ENCODE peak calls at places on chromosome 10, in four cellular contexts. X is Caki2, N is nucleus accumbens, Y is activated T-cell treated with anti-CD3 and anti-CD28 coated beads for 48 hours. H is an unnamed sample.

GRCh38 chr10:124344266-124344590 is 74.5 kb downstream of the OAT start:
- DNase-seq in Y (no peak), X (no peak), N (no peak), H (no peak)

GRCh38 chr10:80154978-80155695 is 22.6 kb downstream of the PLAC9 start:
- DNase-seq in X (no peak), Y (peak), N (no peak), H (peak)

GRCh38 chr10:91803386-91804125 is 5.3 kb downstream of the TNKS2 start:
- DNase-seq in N (no peak), X (no peak), Y (no peak), H (no peak)

GRCh38 chr10:86857097-86857825 is 100.2 kb downstream of the MMRN2 start:
- DNase-seq in X (no peak), Y (no peak), N (no peak), H (no peak)

GRCh38 chr10:71463111-71463510 is 66.4 kb downstream of the CDH23 start:
- DNase-seq in Y (no peak), X (no peak), N (no peak), H (no peak)

GRCh38 chr10:97040706-97041105 is 145.1 kb downstream of the SLIT1 start:
- DNase-seq in Y (no peak), X (no peak), N (no peak), H (no peak)

GRCh38 chr10:114441107-114441506 is 36.8 kb upstream of the AFAP1L2 start:
- DNase-seq in X (no peak), N (no peak), Y (no peak), H (no peak)

GRCh38 chr10:81873932-81874816 is 820 bp upstream of the NRG3 start:
- DNase-seq in Y (peak), X (peak), N (no peak), H (peak)

GRCh38 chr10:72852428-72852827 is 41.1 kb upstream of the OIT3 start:
- DNase-seq in X (no peak), Y (no peak), N (no peak), H (no peak)

GRCh38 chr10:86944471-86944870 is 12.9 kb downstream of the MMRN2 start:
- DNase-seq in Y (no peak), X (no peak), N (no peak), H (no peak)

GRCh38 chr10:114042895-114043531 is 653 bp upstream of the ADRB1 start:
- DNase-seq in N (no peak), Y (peak), X (peak), H (peak)

GRCh38 chr10:3503299-3503698 is 281.7 kb downstream of the KLF6 start:
- DNase-seq in X (no peak), N (no peak), Y (no peak), H (no peak)

GRCh38 chr10:27345455-27345909 is 104.9 kb upstream of the ACBD5 start:
- DNase-seq in N (no peak), Y (no peak), X (no peak), H (no peak)

GRCh38 chr10:32103721-32104120 is 47.5 kb upstream of the KIF5B start:
- DNase-seq in X (no peak), N (no peak), Y (no peak), H (no peak)

GRCh38 chr10:31607481-31607880 is 288.5 kb downstream of the ZEB1 start:
- DNase-seq in Y (no peak), N (no peak), X (no peak), H (no peak)

GRCh38 chr10:73974309-73974946 is 23.5 kb upstream of the VCL start:
- DNase-seq in N (no peak), X (no peak), Y (no peak), H (no peak)

GRCh38 chr10:101050206-101051069 is 11.4 kb upstream of the KAZALD1 start:
- DNase-seq in Y (peak), X (peak), N (no peak), H (no peak)

GRCh38 chr10:16952610-16953009 is 135.4 kb upstream of the RSU1 start:
- DNase-seq in X (no peak), Y (no peak), N (no peak), H (no peak)

GRCh38 chr10:126734957-126735356 is 64.5 kb upstream of the C10orf90 start:
- DNase-seq in N (no peak), Y (no peak), X (no peak), H (no peak)

GRCh38 chr10:43212043-43212721 is 54.7 kb downstream of the RASGEF1A start:
- DNase-seq in X (no peak), Y (no peak), N (no peak), H (peak)

GRCh38 chr10:7408003-7408493 is 2.8 kb downstream of the SFMBT2 start:
- DNase-seq in Y (peak), X (no peak), N (no peak), H (peak)

GRCh38 chr10:25071227-25071626 is 54.8 kb downstream of the THNSL1 start:
- DNase-seq in N (no peak), X (no peak), Y (no peak), H (no peak)

GRCh38 chr10:124174673-124175645 is 81.6 kb upstream of the CHST15 start:
- DNase-seq in Y (no peak), X (no peak), N (no peak), H (no peak)

GRCh38 chr10:114616516-114616915 is 41.6 kb downstream of the ABLIM1 start:
- DNase-seq in X (peak), Y (no peak), N (no peak), H (no peak)

GRCh38 chr10:95253007-95253406 is 37.8 kb downstream of the PDLIM1 start:
- DNase-seq in Y (no peak), X (no peak), N (no peak), H (no peak)

GRCh38 chr10:87546971-87547413 is 42.3 kb downstream of the MINPP1 start:
- DNase-seq in N (no peak), Y (no peak), X (no peak), H (no peak)

GRCh38 chr10:89458289-89458688 is 43.9 kb downstream of the IFIT5 start:
- DNase-seq in Y (no peak), N (no peak), X (no peak), H (no peak)

GRCh38 chr10:97590082-97590747 is 694 bp downstream of the C10orf62 start:
- DNase-seq in Y (no peak), X (no peak), N (no peak), H (no peak)

GRCh38 chr10:124724279-124725027 is 19.7 kb downstream of the FAM53B start:
- DNase-seq in Y (no peak), X (no peak), N (no peak), H (peak)

GRCh38 chr10:97032624-97033023 is 153.1 kb downstream of the SLIT1 start:
- DNase-seq in N (no peak), X (no peak), Y (no peak), H (no peak)

GRCh38 chr10:90969148-90969547 is 48.3 kb upstream of the ANKRD1 start:
- DNase-seq in X (no peak), N (no peak), Y (no peak), H (no peak)

GRCh38 chr10:116147162-116147906 is 125.7 kb downstream of the GFRA1 start:
- DNase-seq in N (no peak), Y (peak), X (no peak), H (no peak)

GRCh38 chr10:4828005-4828404 is 2.0 kb downstream of the AKR1E2 start:
- DNase-seq in Y (no peak), N (no peak), X (no peak), H (no peak)

H was measured in occipital lobe.